ENCODE peak calls at places on chromosomes 11 and 22, in six cellular contexts. W, B, H, C, O and F are unnamed samples.

GRCh38 chr11:65590240-65590738 is 5.3 kb downstream of the KCNK7 start:
- DNase-seq in O (no peak), W (no peak), B (no peak), C (no peak), H (no peak), F (peak; percentile 67)

GRCh38 chr11:128502736-128503135 is 84.6 kb downstream of the ETS1 start:
- DNase-seq in B (no peak), H (no peak), C (no peak), W (peak; percentile 83), O (no peak), F (no peak)

GRCh38 chr22:17814084-17814483 is 39.8 kb upstream of the BID start:
- DNase-seq in H (no peak), C (no peak), W (no peak), B (no peak), O (no peak), F (no peak)

GRCh38 chr22:35961480-35961902 is 67.1 kb downstream of the RBFOX2 start:
- DNase-seq in O (no peak), C (peak; percentile 11), W (no peak), B (no peak), H (peak; percentile 46), F (peak; percentile 40)

GRCh38 chr11:113288286-113288863 is 26.0 kb upstream of the TTC12 start:
- DNase-seq in H (no peak), B (no peak), C (no peak), O (no peak), W (no peak), F (no peak)

GRCh38 chr11:61417670-61418069 is 12.1 kb downstream of the CPSF7 start:
- DNase-seq in B (no peak), W (no peak), C (no peak), H (no peak), O (no peak), F (no peak)

GRCh38 chr11:69005631-69006368 is 7.2 kb downstream of the MRGPRF start:
- DNase-seq in C (no peak), H (no peak), O (peak; percentile 61), W (no peak), B (no peak), F (no peak)

GRCh38 chr11:44611088-44611487 is 45.6 kb downstream of the CD82 start:
- DNase-seq in C (no peak), H (no peak), W (no peak), O (no peak), B (no peak), F (no peak)

GRCh38 chr11:77644887-77645286 is 7.3 kb upstream of the CLNS1A start:
- DNase-seq in O (no peak), C (no peak), B (no peak), W (no peak), H (no peak), F (no peak)

GRCh38 chr22:49788492-49788891 is 39.2 kb downstream of the BRD1 start:
- DNase-seq in C (no peak), O (no peak), W (no peak), B (no peak), H (peak; percentile 81), F (peak; percentile 58)

GRCh38 chr11:31492320-31492913 is 17.0 kb downstream of the IMMP1L start:
- DNase-seq in B (no peak), W (peak; percentile 54), C (no peak), H (no peak), O (no peak), F (no peak)

GRCh38 chr11:95443386-95443785 is 212.4 kb upstream of the SESN3 start:
- DNase-seq in O (no peak), B (no peak), C (no peak), W (no peak), H (no peak), F (no peak)

GRCh38 chr11:64841592-64842365 is 2.7 kb downstream of the CDC42BPG start:
- DNase-seq in B (no peak), W (no peak), O (no peak), C (no peak), H (no peak), F (no peak)

GRCh38 chr22:46286006-46286405 is 10.7 kb upstream of the GTSE1 start:
- DNase-seq in B (no peak), H (no peak), W (no peak), O (no peak), C (no peak), F (no peak)

GRCh38 chr11:15621565-15621964 is 506.8 kb downstream of the INSC start:
- DNase-seq in C (no peak), H (no peak), O (no peak), W (no peak), B (no peak), F (no peak)

GRCh38 chr22:27999876-28000275 is 80.8 kb upstream of the PITPNB start:
- DNase-seq in B (no peak), W (no peak), H (no peak), O (no peak), C (no peak), F (no peak)

GRCh38 chr22:20062766-20063083 is 17.3 kb upstream of the DGCR8 start:
- DNase-seq in C (no peak), W (peak; percentile 32), B (no peak), O (no peak), H (no peak), F (no peak)

GRCh38 chr22:19178065-19178658 is 374 bp downstream of the SLC25A1 start:
- DNase-seq in O (peak; percentile 83), B (peak; percentile 37), H (no peak), C (no peak), W (no peak), F (peak; percentile 28)

GRCh38 chr22:33044059-33044458 is 14.1 kb downstream of the SYN3 start:
- DNase-seq in W (no peak), C (peak; percentile 17), O (no peak), H (no peak), B (no peak), F (no peak)

GRCh38 chr22:22748297-22748743 is 103.9 kb downstream of the GGTLC2 start:
- DNase-seq in O (no peak), B (no peak), C (no peak), W (no peak), H (peak; percentile 51), F (peak; percentile 75)

GRCh38 chr22:33811686-33812085 is 108.6 kb downstream of the LARGE1 start:
- DNase-seq in C (no peak), B (no peak), O (no peak), W (no peak), H (peak; percentile 67), F (peak; percentile 17)

GRCh38 chr11:66478823-66479740 is 1.2 kb upstream of the DPP3 start:
- DNase-seq in B (no peak), W (no peak), H (peak; percentile 44), C (no peak), O (peak; percentile 81), F (peak; percentile 30)

GRCh38 chr11:1750481-1750839 is at the start of gene IFITM10:
- DNase-seq in W (no peak), C (no peak), O (no peak), B (no peak), H (no peak), F (no peak)

GRCh38 chr11:45890886-45891550 is 5.6 kb downstream of the MAPK8IP1 start:
- DNase-seq in C (no peak), H (no peak), B (no peak), W (no peak), O (no peak), F (no peak)

GRCh38 chr11:60785806-60786361 is 751 bp downstream of the MS4A10 start:
- DNase-seq in H (no peak), B (no peak), C (no peak), W (peak; percentile 22), O (peak; percentile 35), F (no peak)

GRCh38 chr11:46391578-46392420 is at the start of gene CHRM4:
- DNase-seq in H (no peak), O (no peak), W (no peak), B (no peak), C (no peak), F (peak; percentile 36)

GRCh38 chr11:114774599-114775365 is 96.5 kb downstream of the NXPE2 start:
- DNase-seq in C (no peak), O (no peak), H (no peak), B (no peak), W (peak; percentile 2), F (peak; percentile 82)

GRCh38 chr11:1744879-1745700 is 5.3 kb downstream of the IFITM10 start:
- DNase-seq in B (no peak), C (no peak), O (peak; percentile 61), W (no peak), H (no peak), F (no peak)

GRCh38 chr11:44454686-44455085 is 110.8 kb upstream of the CD82 start:
- DNase-seq in C (no peak), B (no peak), H (no peak), W (no peak), O (no peak), F (no peak)

GRCh38 chr22:36595968-36596367 is 67.0 kb upstream of the EIF3D start:
- DNase-seq in O (peak; percentile 35), W (no peak), B (no peak), C (no peak), H (no peak), F (no peak)

GRCh38 chr22:42691440-42691839 is 29.2 kb downstream of the A4GALT start:
- DNase-seq in B (no peak), W (no peak), O (no peak), C (no peak), H (no peak), F (no peak)

GRCh38 chr11:68003846-68004550 is at the start of gene UNC93B1:
- DNase-seq in C (no peak), W (no peak), O (peak; percentile 98), H (peak; percentile 93), B (peak; percentile 65), F (peak; percentile 80)

GRCh38 chr11:129414144-129414876 is 38.7 kb downstream of the BARX2 start:
- DNase-seq in W (no peak), H (no peak), C (no peak), O (no peak), B (no peak), F (no peak)

GRCh38 chr22:31942091-31942490 is 2.2 kb upstream of the YWHAH start:
- DNase-seq in H (no peak), W (no peak), B (no peak), C (no peak), O (peak; percentile 40), F (no peak)

GRCh38 chr11:17250561-17251350 is 25.8 kb upstream of the NUCB2 start:
- DNase-seq in B (no peak), H (no peak), O (no peak), W (no peak), C (no peak), F (no peak)

GRCh38 chr11:132674161-132674560 is 858.1 kb downstream of the OPCML start:
- DNase-seq in H (no peak), C (no peak), W (no peak), B (no peak), O (no peak), F (no peak)

GRCh38 chr11:77110836-77111235 is 8.2 kb downstream of the OMP start:
- DNase-seq in H (no peak), W (no peak), O (no peak), C (no peak), B (no peak), F (no peak)